ENCODE peak calls at places on chromosome 3, in eight cellular contexts. B, E, D, A, Z, O, S and I are unnamed samples.

GRCh38 chr3:150278843-150279341 is 129.2 kb upstream of the TSC22D2 start:
- DNase-seq in B (no peak), E (no peak), D (no peak), A (no peak), Z (no peak), O (no peak), S (no peak), I (no peak)

GRCh38 chr3:81910244-81910852 is 148.9 kb upstream of the GBE1 start:
- DNase-seq in B (peak; percentile 8), E (no peak), D (peak; percentile 24), A (no peak), Z (no peak), O (no peak), S (no peak), I (peak; percentile 1)

GRCh38 chr3:41653575-41654239 is 308.2 kb downstream of the ULK4 start:
- DNase-seq in B (no peak), E (no peak), D (no peak), A (no peak), Z (no peak), O (no peak), S (no peak), I (no peak)

GRCh38 chr3:191997579-191998268 is 536.8 kb downstream of the PYDC2 start:
- DNase-seq in B (no peak), E (no peak), D (no peak), A (no peak), Z (no peak), O (no peak), S (no peak), I (no peak)

GRCh38 chr3:46935168-46935858 is 41.2 kb downstream of the CCDC12 start:
- DNase-seq in B (peak; percentile 51), E (no peak), D (peak; percentile 24), A (peak; percentile 78), Z (peak; percentile 83), O (peak; percentile 76), S (peak; percentile 89), I (no peak)

GRCh38 chr3:188316723-188317070 is 162.7 kb downstream of the LPP start:
- DNase-seq in B (no peak), E (no peak), D (no peak), A (no peak), Z (no peak), O (no peak), S (no peak), I (no peak)

GRCh38 chr3:138440596-138440995 is 6.2 kb downstream of the ESYT3 start:
- DNase-seq in B (no peak), E (no peak), D (no peak), A (no peak), Z (no peak), O (no peak), S (no peak), I (no peak)

GRCh38 chr3:29441422-29441821 is 160.6 kb downstream of the RBMS3 start:
- DNase-seq in B (no peak), E (no peak), D (no peak), A (no peak), Z (no peak), O (no peak), S (no peak), I (no peak)

GRCh38 chr3:187242900-187243299 is 45.6 kb downstream of the RTP1 start:
- DNase-seq in B (no peak), E (no peak), D (no peak), A (no peak), Z (no peak), O (no peak), S (no peak), I (no peak)

GRCh38 chr3:35521196-35521595 is 118.1 kb upstream of the ARPP21 start:
- DNase-seq in B (no peak), E (no peak), D (no peak), A (no peak), Z (no peak), O (no peak), S (no peak), I (no peak)

GRCh38 chr3:11568503-11569155 is 75.1 kb downstream of the VGLL4 start:
- DNase-seq in B (no peak), E (no peak), D (no peak), A (no peak), Z (peak; percentile 62), O (no peak), S (peak; percentile 75), I (peak; percentile 72)

GRCh38 chr3:13658681-13659080 is 109.8 kb downstream of the FBLN2 start:
- DNase-seq in B (no peak), E (no peak), D (no peak), A (no peak), Z (no peak), O (no peak), S (no peak), I (no peak)

GRCh38 chr3:48268936-48269551 is 28.1 kb downstream of the ZNF589 start:
- DNase-seq in B (peak; percentile 37), E (no peak), D (no peak), A (no peak), Z (no peak), O (no peak), S (no peak), I (no peak)

DNA sequence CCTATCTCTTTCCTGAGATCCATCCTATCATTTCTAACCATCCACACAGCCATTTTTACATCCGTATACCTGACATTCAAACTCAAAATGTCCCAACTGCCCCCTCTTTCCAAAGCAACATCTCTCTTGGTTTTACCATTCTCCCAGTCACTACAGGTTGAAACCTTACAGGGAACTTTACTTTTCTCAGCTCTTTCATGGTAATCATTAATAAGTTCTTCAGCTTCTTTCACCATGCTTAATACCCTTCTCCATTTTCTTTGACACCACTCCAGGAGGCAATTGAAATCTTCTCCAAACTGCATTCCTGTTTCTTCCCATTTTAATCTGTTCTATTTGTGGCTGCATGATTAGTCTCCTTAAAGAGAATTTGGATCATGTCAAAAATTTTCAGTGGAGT is 352.5 kb downstream of the GAP43 start:
- DNase-seq in B (no peak), E (no peak), D (no peak), A (no peak), Z (no peak), O (no peak), S (no peak), I (no peak)
- H3K27ac ChIP-seq in B (no peak overlapping the region), E (no peak overlapping the region), D (no peak overlapping the region), A (no peak overlapping the region), Z (no peak overlapping the region), O (no peak overlapping the region), S (no peak overlapping the region), I (no peak overlapping the region)

DNA sequence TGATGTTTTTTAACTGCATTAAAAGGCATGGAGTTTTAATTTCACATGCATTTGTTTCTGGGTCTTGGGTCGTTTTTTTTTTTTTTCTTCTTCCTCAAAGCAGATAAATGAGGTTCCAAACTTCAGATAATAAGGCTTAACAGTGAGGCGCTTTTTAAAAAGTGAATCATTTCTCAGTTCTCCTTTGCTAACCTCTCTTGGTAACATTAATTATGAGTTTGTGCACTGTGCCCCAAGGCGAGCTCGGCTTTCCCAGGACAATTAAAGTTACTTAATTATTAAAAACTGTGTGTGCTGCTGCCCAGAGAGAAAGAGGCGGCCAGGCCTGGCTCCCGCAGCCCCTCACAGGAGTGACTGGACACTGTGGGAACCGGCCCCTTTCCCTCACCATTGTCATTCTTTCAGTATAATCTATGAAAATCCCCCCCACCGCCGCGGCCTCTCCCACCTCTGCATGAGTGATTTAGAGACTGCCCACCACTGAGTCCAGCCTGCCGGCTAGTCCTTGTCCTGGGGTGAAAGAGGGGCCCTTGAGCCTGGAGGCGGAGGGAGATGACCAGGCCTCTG is 43.1 kb upstream of the HES1 start:
- DNase-seq in B (no peak), E (no peak), D (no peak), A (no peak), Z (no peak), O (no peak), S (no peak), I (no peak)
- H3K27ac ChIP-seq in B (no peak overlapping the region), E (no peak overlapping the region), D (no peak overlapping the region), A (no peak overlapping the region), Z (no peak overlapping the region), O (no peak overlapping the region), S (no peak overlapping the region), I (no peak overlapping the region)

GRCh38 chr3:99648091-99648490 is 9.7 kb downstream of the COL8A1 start:
- DNase-seq in B (no peak), E (no peak), D (no peak), A (no peak), Z (no peak), O (no peak), S (no peak), I (no peak)
- H3K27ac ChIP-seq in B (no peak overlapping the region), E (no peak overlapping the region), D (no peak overlapping the region), A (peak overlapping the region; percentile 2), Z (no peak overlapping the region), O (peak overlapping the region; percentile 47), S (no peak overlapping the region), I (no peak overlapping the region)

GRCh38 chr3:184894051-184894450 is 82.1 kb downstream of the VPS8 start:
- DNase-seq in B (no peak), E (no peak), D (no peak), A (no peak), Z (no peak), O (no peak), S (no peak), I (no peak)
- H3K27ac ChIP-seq in B (no peak overlapping the region), E (no peak overlapping the region), D (no peak overlapping the region), A (no peak overlapping the region), Z (no peak overlapping the region), O (no peak overlapping the region), S (no peak overlapping the region), I (no peak overlapping the region)

GRCh38 chr3:50816896-50817295 is 142.2 kb downstream of the DOCK3 start:
- DNase-seq in B (no peak), E (no peak), D (no peak), A (no peak), Z (no peak), O (no peak), S (no peak), I (no peak)
- H3K27ac ChIP-seq in B (no peak overlapping the region), E (no peak overlapping the region), D (no peak overlapping the region), A (no peak overlapping the region), Z (no peak overlapping the region), O (no peak overlapping the region), S (no peak overlapping the region), I (no peak overlapping the region)

GRCh38 chr3:39095778-39096177 is 11.6 kb downstream of the GORASP1 start:
- DNase-seq in B (no peak), E (no peak), D (no peak), A (no peak), Z (no peak), O (no peak), S (no peak), I (no peak)
- H3K27ac ChIP-seq in B (no peak overlapping the region), E (no peak overlapping the region), D (no peak overlapping the region), A (no peak overlapping the region), Z (no peak overlapping the region), O (no peak overlapping the region), S (no peak overlapping the region), I (peak overlapping the region; percentile 75)

DNA sequence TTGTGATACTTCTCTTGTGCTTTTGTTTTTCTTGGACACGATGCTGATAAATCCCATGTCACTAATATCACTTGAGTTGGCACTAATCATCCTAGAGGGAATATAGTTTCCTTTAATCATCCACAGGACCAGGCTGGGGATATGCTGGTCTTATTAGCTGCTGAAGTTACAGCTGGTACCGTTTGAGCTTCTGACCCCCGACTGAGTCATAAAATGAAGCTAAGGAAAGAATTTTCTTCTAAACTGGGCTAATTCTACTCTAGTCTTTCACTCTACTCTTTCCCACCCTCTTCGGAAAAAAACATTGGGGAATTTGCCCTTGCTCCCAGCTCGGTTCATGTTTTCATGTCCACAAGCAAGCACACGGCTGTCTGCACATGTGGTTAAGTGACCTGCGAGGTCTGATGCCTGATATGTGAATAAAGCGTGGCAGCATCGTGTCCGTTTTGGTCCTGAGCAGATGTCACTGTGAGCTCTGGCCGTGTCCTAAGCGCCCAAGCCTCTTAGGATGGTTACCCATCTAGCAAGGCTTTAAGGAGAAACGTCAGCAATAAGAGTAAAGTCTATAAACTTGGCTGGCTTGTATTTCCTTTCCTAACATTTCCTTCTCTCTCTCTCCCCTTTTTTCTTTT is 223.7 kb downstream of the ITPR1 start:
- DNase-seq in B (no peak), E (no peak), D (peak; percentile 74), A (no peak), Z (no peak), O (no peak), S (no peak), I (no peak)
- H3K27ac ChIP-seq in B (peak overlapping the region; percentile 23), E (no peak overlapping the region), D (peak overlapping the region; percentile 71), A (peak overlapping the region; percentile 22), Z (no peak overlapping the region), O (no peak overlapping the region), S (no peak overlapping the region), I (no peak overlapping the region)